ENCODE peak calls at places on chromosome 5, in eight cellular contexts. K is ureter; Q is HTR-8/SVneo; O is naive thymus-derived CD4-positive, alpha-beta T cell; U is tibial nerve; H is stimulated activated CD8-positive, alpha-beta memory T cell treated with anti-CD3 and anti-CD28 coated beads, Interleukin-4, amount 100 ng/mL, for 4 hours; B is uterus; E is nucleus accumbens. X is an unnamed sample.

GRCh38 chr5:156764572-156764971 is 85.5 kb upstream of the PPP1R2B start:
- DNase-seq in K (no peak), Q (no peak), O (no peak), U (no peak), H (no peak), B (no peak), E (no peak), X (no peak)

GRCh38 chr5:157106668-157107461 is 2.0 kb downstream of the HAVCR2 start:
- DNase-seq in K (no peak), Q (no peak), O (peak), U (no peak), H (no peak), B (no peak), E (no peak), X (no peak)

GRCh38 chr5:169696621-169697517 is 59.8 kb downstream of the DOCK2 start:
- DNase-seq in K (no peak), Q (no peak), O (no peak), U (no peak), H (no peak), B (no peak), E (no peak), X (no peak)

GRCh38 chr5:34005211-34005610 is 2.6 kb downstream of the AMACR start:
- DNase-seq in K (no peak), Q (no peak), O (no peak), U (no peak), H (no peak), B (no peak), E (no peak), X (no peak)

GRCh38 chr5:103620851-103621547 is 58.4 kb upstream of the NUDT12 start:
- DNase-seq in K (no peak), Q (no peak), O (no peak), U (no peak), H (no peak), B (no peak), E (no peak), X (no peak)

GRCh38 chr5:42495908-42496307 is 72.7 kb downstream of the GHR start:
- DNase-seq in K (no peak), Q (no peak), O (no peak), U (no peak), H (no peak), B (no peak), E (no peak), X (no peak)

GRCh38 chr5:172919525-172920446 is 39.4 kb upstream of the RPL26L1 start:
- DNase-seq in K (no peak), Q (no peak), O (no peak), U (no peak), H (no peak), B (peak), E (no peak), X (no peak)

GRCh38 chr5:77123057-77123456 is 36.0 kb upstream of the ZBED3 start:
- DNase-seq in K (no peak), Q (no peak), O (no peak), U (no peak), H (no peak), B (no peak), E (no peak), X (no peak)

GRCh38 chr5:8756498-8757084 is 789.3 kb downstream of the SEMA5A start:
- DNase-seq in K (no peak), Q (peak), O (no peak), U (no peak), H (no peak), B (no peak), E (peak), X (no peak)

GRCh38 chr5:118552731-118553360 is 435.5 kb downstream of the DTWD2 start:
- DNase-seq in K (no peak), Q (no peak), O (no peak), U (no peak), H (no peak), B (no peak), E (no peak), X (no peak)

GRCh38 chr5:180487556-180487955 is 6.6 kb upstream of the CNOT6 start:
- DNase-seq in K (no peak), Q (no peak), O (no peak), U (no peak), H (no peak), B (no peak), E (no peak), X (no peak)

GRCh38 chr5:151780348-151780747 is 8.6 kb downstream of the G3BP1 start:
- DNase-seq in K (no peak), Q (no peak), O (no peak), U (no peak), H (no peak), B (no peak), E (no peak), X (no peak)

GRCh38 chr5:129746884-129747283 is 1.0 kb upstream of the MINAR2 start:
- DNase-seq in K (no peak), Q (no peak), O (no peak), U (no peak), H (no peak), B (no peak), E (no peak), X (no peak)

GRCh38 chr5:42889311-42889933 is 77.7 kb upstream of the SELENOP start:
- DNase-seq in K (peak), Q (peak), O (peak), U (peak), H (no peak), B (peak), E (peak), X (peak)

GRCh38 chr5:96843140-96843539 is 33.2 kb upstream of the ERAP2 start:
- DNase-seq in K (no peak), Q (no peak), O (no peak), U (no peak), H (no peak), B (no peak), E (no peak), X (no peak)

GRCh38 chr5:37132646-37133045 is 116.5 kb downstream of the CPLANE1 start:
- DNase-seq in K (no peak), Q (no peak), O (no peak), U (no peak), H (no peak), B (no peak), E (no peak), X (no peak)

GRCh38 chr5:149063901-149064478 is 1.1 kb upstream of the SH3TC2 start:
- DNase-seq in K (peak), Q (no peak), O (no peak), U (no peak), H (no peak), B (no peak), E (no peak), X (no peak)

X was measured in activated T-helper 1 cell treated with anti-CD3 and anti-CD28 coated beads, Interleukin-2, amount 50 U/mL, for 16 hours.